ENCODE peak calls at places on chromosomes 4 and X, in eight cellular contexts. M is GM12865; X is activated T-cell treated with anti-CD3 and anti-CD28 coated beads for 48 hours; Z is memory B cell; O is fibroblast of the aortic adventitia; U is nephron progenitor cell; D is fibroblast of mammary gland; S is CD8-positive, alpha-beta T cell. L is an unnamed sample.

GRCh38 chr4:77586953-77587383 is 18.7 kb upstream of the CXCL13 start:
- DNase-seq in O (no peak), D (peak), Z (peak), U (no peak), M (peak), S (peak), X (peak), L (no peak)

GRCh38 chr4:137203601-137204000 is 328.7 kb downstream of the PCDH18 start:
- DNase-seq in O (peak), X (no peak), D (peak), S (no peak), U (no peak), Z (no peak), M (no peak), L (no peak)

GRCh38 chrX:138982350-138982749 is 270.8 kb upstream of the FGF13 start:
- DNase-seq in U (no peak), S (no peak), X (no peak), D (no peak), O (no peak), M (no peak), Z (no peak), L (no peak)

GRCh38 chr4:9983211-9983610 is 38.1 kb downstream of the SLC2A9 start:
- DNase-seq in O (no peak), Z (no peak), S (no peak), X (no peak), M (no peak), U (no peak), D (no peak), L (no peak)

GRCh38 chrX:150692296-150692695 is 900 bp upstream of the MTMR1 start:
- DNase-seq in X (peak), U (no peak), Z (no peak), M (peak), S (peak), D (no peak), O (no peak), L (no peak)

GRCh38 chrX:154437398-154437752 is 421 bp downstream of the GDI1 start:
- DNase-seq in X (no peak), U (no peak), D (no peak), Z (no peak), S (no peak), M (no peak), O (no peak), L (no peak)

GRCh38 chr4:137451150-137451850 is 81.0 kb downstream of the PCDH18 start:
- DNase-seq in Z (no peak), D (no peak), X (no peak), O (peak), M (no peak), S (no peak), U (no peak), L (no peak)

GRCh38 chr4:48008021-48008596 is 8.4 kb downstream of the CNGA1 start:
- DNase-seq in X (no peak), M (no peak), D (peak), Z (no peak), O (no peak), U (no peak), S (no peak), L (no peak)

GRCh38 chr4:108008721-108009120 is 19.0 kb downstream of the HADH start:
- DNase-seq in S (no peak), M (no peak), O (no peak), D (peak), X (no peak), U (no peak), Z (no peak), L (no peak)

GRCh38 chrX:78199851-78200250 is 60.4 kb upstream of the TAF9B start:
- DNase-seq in M (peak), S (no peak), O (peak), Z (no peak), X (no peak), D (peak), U (no peak), L (no peak)

GRCh38 chrX:13401724-13402123 is 81.9 kb upstream of the ATXN3L start:
- DNase-seq in O (no peak), U (no peak), X (no peak), S (no peak), Z (no peak), D (no peak), M (no peak), L (no peak)

GRCh38 chrX:41728125-41728524 is 4.1 kb downstream of the GPR82 start:
- DNase-seq in X (no peak), U (no peak), M (no peak), O (no peak), D (no peak), Z (no peak), S (no peak), L (no peak)

GRCh38 chr4:104693601-104694201 is 199.0 kb upstream of the CXXC4 start:
- DNase-seq in M (peak), S (no peak), Z (no peak), O (peak), D (peak), X (no peak), U (no peak), L (no peak)

GRCh38 chrX:153520286-153520917 is 3.0 kb downstream of the ATP2B3 start:
- DNase-seq in S (no peak), U (no peak), O (no peak), X (no peak), M (no peak), Z (no peak), D (no peak), L (no peak)

GRCh38 chrX:21723097-21723496 is 34.8 kb downstream of the SMPX start:
- DNase-seq in M (no peak), X (no peak), O (peak), Z (no peak), S (no peak), U (peak), D (peak), L (no peak)

GRCh38 chr4:145099653-145100052 is 1.5 kb downstream of the ABCE1 start:
- DNase-seq in O (peak), S (no peak), X (no peak), U (no peak), D (no peak), Z (no peak), M (peak), L (no peak)

GRCh38 chrX:143994206-143994605 is 110.3 kb downstream of the UBE2NL start:
- DNase-seq in X (no peak), U (no peak), O (no peak), M (no peak), D (peak), Z (no peak), S (no peak), L (no peak)

GRCh38 chr4:10186228-10187214 is 69.9 kb upstream of the WDR1 start:
- DNase-seq in Z (no peak), X (no peak), D (no peak), M (no peak), O (peak), S (no peak), U (no peak), L (no peak)

GRCh38 chrX:8726031-8726652 is 5.8 kb downstream of the ANOS1 start:
- DNase-seq in X (no peak), U (no peak), Z (no peak), M (no peak), O (no peak), S (no peak), D (peak), L (no peak)

GRCh38 chrX:17262123-17262522 is 112.9 kb upstream of the NHS start:
- DNase-seq in U (no peak), X (no peak), S (no peak), D (no peak), Z (no peak), O (no peak), M (no peak), L (no peak)

GRCh38 chrX:72100824-72101351 is 30.8 kb downstream of the RTL5 start:
- DNase-seq in X (peak), M (peak), Z (peak), U (no peak), S (peak), D (no peak), O (no peak), L (no peak)

GRCh38 chr4:15043226-15043625 is 40.9 kb downstream of the CPEB2 start:
- DNase-seq in Z (no peak), S (no peak), U (no peak), M (no peak), D (no peak), O (no peak), X (no peak), L (no peak)

GRCh38 chrX:6067600-6067999 is 161.1 kb downstream of the NLGN4X start:
- DNase-seq in X (no peak), M (no peak), O (no peak), S (no peak), D (no peak), U (no peak), Z (no peak), L (no peak)

GRCh38 chr4:41122309-41122708 is 92.0 kb downstream of the APBB2 start:
- DNase-seq in S (no peak), Z (no peak), D (no peak), X (no peak), M (no peak), U (no peak), O (no peak), L (no peak)

GRCh38 chrX:15564981-15565579 is 35.7 kb downstream of the ACE2 start:
- DNase-seq in D (peak), M (peak), X (peak), U (peak), O (peak), S (no peak), Z (no peak), L (no peak)

GRCh38 chr4:137896221-137896737 is 345.9 kb downstream of the SLC7A11 start:
- DNase-seq in X (no peak), S (no peak), M (no peak), D (no peak), U (no peak), Z (no peak), O (peak), L (no peak)

GRCh38 chrX:72141372-72142004 is 9.8 kb upstream of the RTL5 start:
- DNase-seq in D (no peak), Z (no peak), U (no peak), S (no peak), X (no peak), O (no peak), M (peak), L (no peak)

GRCh38 chr4:144371479-144371878 is 231.0 kb upstream of the GYPA start:
- DNase-seq in O (no peak), Z (no peak), X (no peak), S (no peak), M (no peak), D (no peak), U (no peak), L (no peak)

GRCh38 chr4:55866290-55866907 is 13.0 kb downstream of the EXOC1 start:
- DNase-seq in S (no peak), D (peak), X (no peak), Z (no peak), U (no peak), O (peak), M (peak), L (no peak)

GRCh38 chrX:37599735-37600134 is 28.3 kb downstream of the LANCL3 start:
- DNase-seq in D (no peak), S (no peak), M (no peak), O (no peak), Z (no peak), U (no peak), X (no peak), L (no peak)

GRCh38 chrX:38409289-38409688 is 56.9 kb downstream of the OTC start:
- DNase-seq in U (no peak), S (no peak), D (no peak), Z (no peak), M (no peak), X (no peak), O (no peak), L (no peak)

L was measured in NCI-H187.